ENCODE peak calls at places on chromosomes 7 and 10, in five cellular contexts. F, V, X, O and R are unnamed samples.

GRCh38 chr10:86963341-86963919 is 4.9 kb upstream of the ADIRF start:
- DNase-seq in F (no peak), X (no peak), O (no peak), V (no peak), R (no peak)

GRCh38 chr7:142383826-142384507 is 126.1 kb upstream of the PRSS58 start:
- DNase-seq in V (peak; percentile 39), X (no peak), O (no peak), F (no peak), R (no peak)

GRCh38 chr7:158087196-158087595 is 500.4 kb downstream of the PTPRN2 start:
- DNase-seq in F (peak; percentile 14), O (no peak), V (no peak), X (no peak), R (no peak)

GRCh38 chr10:29470843-29471482 is 163.8 kb downstream of the SVIL start:
- DNase-seq in V (no peak), O (no peak), X (no peak), F (no peak), R (no peak)

GRCh38 chr10:131311661-131312260 is at the start of gene TCERG1L:
- DNase-seq in F (peak; percentile 43), X (no peak), V (peak; percentile 2), O (no peak), R (no peak)

GRCh38 chr10:71852335-71852937 is 1.4 kb upstream of the PSAP start:
- DNase-seq in F (peak; percentile 85), O (no peak), X (no peak), V (no peak), R (no peak)

GRCh38 chr7:83468251-83468739 is 180.6 kb downstream of the SEMA3E start:
- DNase-seq in F (peak; percentile 59), V (no peak), O (peak; percentile 98), X (peak; percentile 99), R (peak; percentile 44)

GRCh38 chr10:79316671-79317431 is 30.4 kb upstream of the PPIF start:
- DNase-seq in F (peak; percentile 20), O (no peak), V (peak; percentile 65), X (no peak), R (peak; percentile 50)

GRCh38 chr7:69743436-69743835 is 145.2 kb downstream of the AUTS2 start:
- DNase-seq in O (no peak), V (no peak), X (no peak), F (no peak), R (no peak)

GRCh38 chr7:30927040-30927439 is 15.4 kb downstream of the AQP1 start:
- DNase-seq in F (peak; percentile 13), V (no peak), X (no peak), O (no peak), R (no peak)

GRCh38 chr10:93436577-93436976 is 45.6 kb downstream of the MYOF start:
- DNase-seq in F (no peak), V (no peak), O (peak; percentile 99), X (peak; percentile 98), R (no peak)

GRCh38 chr7:45240926-45241325 is 83.3 kb downstream of the RAMP3 start:
- DNase-seq in V (no peak), X (no peak), F (no peak), O (no peak), R (no peak)

GRCh38 chr10:110326351-110327032 is 21.8 kb upstream of the SMNDC1 start:
- DNase-seq in V (no peak), F (no peak), O (peak; percentile 82), X (peak; percentile 95), R (no peak)

GRCh38 chr7:87216701-87217508 is 2.6 kb downstream of the TMEM243 start:
- DNase-seq in F (no peak), O (no peak), V (peak; percentile 81), X (no peak), R (peak; percentile 90)

GRCh38 chr10:94027197-94027596 is 33.5 kb downstream of the PLCE1 start:
- DNase-seq in F (no peak), X (no peak), O (no peak), V (no peak), R (no peak)

GRCh38 chr10:11260136-11260535 is 242.5 kb downstream of the CELF2 start:
- DNase-seq in X (no peak), F (no peak), V (no peak), O (no peak), R (no peak)

GRCh38 chr10:91206427-91206826 is 14.0 kb upstream of the PCGF5 start:
- DNase-seq in V (no peak), X (no peak), F (no peak), O (no peak), R (no peak)

GRCh38 chr7:105707967-105708580 is 126.8 kb upstream of the EFCAB10 start:
- DNase-seq in O (no peak), X (no peak), V (peak; percentile 39), F (no peak), R (no peak)

GRCh38 chr7:108299251-108300014 is 156.8 kb downstream of the NRCAM start:
- DNase-seq in V (no peak), O (no peak), F (no peak), X (no peak), R (no peak)

GRCh38 chr7:50822716-50823115 is 40.0 kb upstream of the GRB10 start:
- DNase-seq in X (no peak), O (no peak), V (no peak), F (no peak), R (no peak)

GRCh38 chr7:28407643-28408042 is 4.7 kb upstream of the CREB5 start:
- DNase-seq in F (no peak), X (peak; percentile 91), O (peak; percentile 81), V (no peak), R (no peak)

GRCh38 chr10:97336942-97337719 is 2.6 kb upstream of the FRAT2 start:
- DNase-seq in O (no peak), X (no peak), F (no peak), V (no peak), R (no peak)

GRCh38 chr7:98423043-98423442 is 22.2 kb upstream of the BAIAP2L1 start:
- DNase-seq in X (peak; percentile 55), O (peak; percentile 20), F (no peak), V (no peak), R (no peak)

GRCh38 chr10:63977329-63977923 is 456.2 kb downstream of the REEP3 start:
- DNase-seq in V (peak; percentile 37), X (peak; percentile 34), O (peak; percentile 28), F (no peak), R (peak; percentile 24)

GRCh38 chr7:129170373-129171021 is 17.9 kb upstream of the SMO start:
- DNase-seq in O (no peak), X (no peak), F (no peak), V (no peak), R (no peak)

GRCh38 chr7:129168219-129168991 is 20.0 kb upstream of the SMO start:
- DNase-seq in O (no peak), F (no peak), V (no peak), X (no peak), R (no peak)

GRCh38 chr7:129169705-129170319 is 18.6 kb upstream of the SMO start:
- DNase-seq in F (no peak), X (no peak), V (peak; percentile 22), O (no peak), R (peak; percentile 58)

GRCh38 chr7:129166745-129167144 is 21.7 kb upstream of the SMO start:
- DNase-seq in O (no peak), V (no peak), X (no peak), F (no peak), R (peak; percentile 64)

DNA sequence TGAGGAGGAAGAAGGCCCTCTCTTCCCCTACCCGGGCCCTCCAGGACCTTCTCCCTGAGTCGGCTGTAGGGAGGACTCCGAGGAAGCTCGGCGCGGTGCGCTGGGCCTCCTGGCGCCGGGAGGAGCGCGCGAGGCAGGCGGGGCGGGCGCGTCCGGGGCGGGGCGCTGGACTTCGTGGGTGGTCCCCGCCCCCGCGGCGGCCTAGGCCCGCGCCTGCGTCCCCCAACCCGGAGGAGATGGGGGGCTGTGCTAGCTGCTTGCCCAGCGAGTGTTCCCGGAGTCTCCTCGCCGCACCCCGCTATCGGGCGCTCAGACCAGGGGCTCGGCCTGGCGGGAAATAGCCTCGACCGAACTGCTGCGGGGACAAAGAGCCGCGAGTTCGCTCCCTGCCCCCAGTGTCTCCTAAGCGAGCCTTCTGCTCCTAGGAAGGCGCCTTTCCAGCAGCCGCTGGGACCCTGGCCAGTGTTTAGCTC is 19.2 kb upstream of the SMO start:
- DNase-seq in F (no peak), O (peak; percentile 42), V (peak; percentile 35), X (peak; percentile 19), R (no peak)
- H3K4me3 ChIP-seq in F (peak overlapping the region; percentile 57), O (peak overlapping the region; percentile 40), V (peak overlapping the region; percentile 35), X (peak overlapping the region; percentile 45), R (peak overlapping the region; percentile 46)

GRCh38 chr10:70809726-70810125 is 6.0 kb upstream of the SGPL1 start:
- DNase-seq in V (no peak), O (no peak), F (no peak), X (no peak), R (no peak)
- H3K4me3 ChIP-seq in V (no peak overlapping the region), O (no peak overlapping the region), F (no peak overlapping the region), X (no peak overlapping the region), R (no peak overlapping the region)

GRCh38 chr7:151380199-151381082 is 29.4 kb downstream of the WDR86 start:
- DNase-seq in X (no peak), O (no peak), F (no peak), V (no peak), R (no peak)
- H3K4me3 ChIP-seq in X (no peak overlapping the region), O (no peak overlapping the region), F (no peak overlapping the region), V (no peak overlapping the region), R (no peak overlapping the region)

DNA sequence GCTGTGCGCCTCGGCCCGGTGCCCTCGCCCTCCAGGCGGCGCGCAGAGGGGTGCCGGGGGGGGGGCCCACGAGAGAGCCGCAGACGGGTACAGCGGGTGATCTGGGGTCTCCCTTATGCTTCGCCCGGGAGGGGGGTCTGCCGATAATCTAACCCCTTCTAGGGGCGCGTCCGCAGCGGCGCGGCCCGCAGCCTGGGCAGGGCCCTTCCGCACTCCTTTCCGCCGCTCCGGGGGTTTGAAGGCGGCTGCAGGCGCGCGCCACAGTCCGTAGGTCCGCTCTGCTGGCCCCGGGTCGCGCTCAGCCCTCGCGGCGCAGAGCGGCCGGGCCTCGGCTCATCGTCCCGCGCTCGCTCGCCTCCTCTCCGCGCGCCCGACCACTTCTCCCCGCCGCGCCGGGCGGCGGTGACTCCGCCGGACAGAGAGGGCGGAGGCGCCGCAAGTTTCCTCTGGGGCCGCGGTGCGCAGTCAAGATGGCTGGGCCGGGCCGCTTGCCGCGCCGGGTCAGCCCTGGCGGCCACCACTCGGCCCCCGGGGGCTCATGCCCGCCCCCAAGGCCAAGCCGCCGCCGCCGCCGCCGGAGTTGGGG is 573 bp downstream of the FZD8 start:
- DNase-seq in F (no peak), X (peak; percentile 33), V (no peak), O (peak; percentile 30), R (no peak)
- H3K4me3 ChIP-seq in F (peak overlapping the region; percentile 76), X (peak overlapping the region; percentile 62), V (no peak overlapping the region), O (peak overlapping the region; percentile 61), R (peak overlapping the region; percentile 58)

DNA sequence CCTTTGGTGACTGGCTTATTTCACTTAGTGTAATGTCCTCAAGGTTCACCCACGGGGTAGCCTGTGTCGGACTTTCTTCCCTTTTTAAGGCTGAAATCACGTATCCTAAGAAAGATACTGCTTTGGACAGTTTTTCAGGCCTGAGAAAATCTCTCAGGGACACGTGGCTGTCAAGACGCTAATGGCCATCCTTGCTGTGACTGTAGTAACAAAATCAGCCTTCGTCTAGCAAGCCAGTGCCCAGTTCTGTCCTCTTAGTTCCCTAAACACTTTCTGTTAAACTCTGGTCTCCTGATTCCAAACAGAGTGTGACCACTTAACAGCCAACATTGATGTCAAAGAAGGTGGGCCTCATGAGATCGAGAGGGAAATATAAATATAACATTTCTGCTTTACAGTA is 304.9 kb downstream of the FRMD4A start:
- DNase-seq in X (no peak), F (no peak), V (no peak), O (no peak), R (no peak)
- H3K4me3 ChIP-seq in X (no peak overlapping the region), F (no peak overlapping the region), V (no peak overlapping the region), O (no peak overlapping the region), R (no peak overlapping the region)